ENCODE peak calls at places on chromosome 15, in five cellular contexts. G is AG04449; M is T-helper 9 cell; C is NCI-H2081; B is activated naive CD4-positive, alpha-beta T cell. Z is an unnamed sample.

GRCh38 chr15:64763021-64763420 is 12.4 kb downstream of the RBPMS2 start:
- DNase-seq in C (no peak), B (no peak), G (no peak), M (no peak), Z (no peak)

GRCh38 chr15:60720084-60720483 is 241.1 kb upstream of the ICE2 start:
- DNase-seq in C (no peak), B (no peak), G (no peak), M (no peak), Z (no peak)

GRCh38 chr15:65213241-65213640 is 2.0 kb upstream of the CILP start:
- DNase-seq in G (no peak), M (no peak), C (no peak), B (no peak), Z (no peak)

GRCh38 chr15:48702569-48703239 is 57.2 kb upstream of the FBN1 start:
- DNase-seq in M (no peak), G (no peak), C (no peak), B (no peak), Z (no peak)

GRCh38 chr15:72813345-72814004 is 29.9 kb upstream of the ADPGK start:
- DNase-seq in C (no peak), G (no peak), B (no peak), M (no peak), Z (no peak)

GRCh38 chr15:90188914-90189748 is 12.0 kb upstream of the SEMA4B start:
- DNase-seq in M (no peak), B (no peak), C (no peak), G (no peak), Z (no peak)

GRCh38 chr15:89088605-89089315 is 504 bp downstream of the ABHD2 start:
- DNase-seq in G (no peak), B (peak; percentile 13), C (no peak), M (peak; percentile 6), Z (no peak)

GRCh38 chr15:39499701-39500100 is 81.2 kb upstream of the THBS1 start:
- DNase-seq in C (no peak), M (no peak), G (no peak), B (no peak), Z (no peak)

GRCh38 chr15:39574416-39574815 is 6.5 kb upstream of the THBS1 start:
- DNase-seq in G (no peak), C (no peak), M (no peak), B (no peak), Z (no peak)

GRCh38 chr15:99925661-99926461 is 192.6 kb upstream of the LYSMD4 start:
- DNase-seq in C (peak; percentile 39), G (no peak), M (peak; percentile 71), B (peak; percentile 35), Z (no peak)

GRCh38 chr15:87604857-87605446 is 651.6 kb downstream of the NTRK3 start:
- DNase-seq in B (no peak), C (no peak), M (no peak), G (no peak), Z (no peak)

GRCh38 chr15:90232196-90232595 is 1.5 kb downstream of the CIB1 start:
- DNase-seq in C (no peak), B (no peak), M (no peak), G (no peak), Z (no peak)

GRCh38 chr15:33171202-33171601 is 23.3 kb downstream of the FMN1 start:
- DNase-seq in B (no peak), G (no peak), C (no peak), M (no peak), Z (no peak)

GRCh38 chr15:40233727-40234577 is 4.9 kb upstream of the PAK6 start:
- DNase-seq in B (no peak), G (no peak), C (no peak), M (no peak), Z (no peak)

GRCh38 chr15:40685376-40685775 is 9.6 kb upstream of the RAD51 start:
- DNase-seq in G (no peak), M (no peak), C (no peak), B (no peak), Z (no peak)

GRCh38 chr15:31328999-31329639 is 2.5 kb downstream of the KLF13 start:
- DNase-seq in C (no peak), G (no peak), M (no peak), B (no peak), Z (no peak)

GRCh38 chr15:100731259-100732156 is 129.1 kb downstream of the ASB7 start:
- DNase-seq in B (no peak), C (no peak), G (no peak), M (no peak), Z (no peak)

GRCh38 chr15:28955160-28955502 is 69.4 kb downstream of the APBA2 start:
- DNase-seq in C (peak; percentile 47), M (no peak), B (no peak), G (peak; percentile 44), Z (no peak)

GRCh38 chr15:99399612-99400011 is 148.3 kb downstream of the LRRC28 start:
- DNase-seq in B (no peak), M (no peak), G (no peak), C (no peak), Z (no peak)

GRCh38 chr15:74788716-74789151 is 6.9 kb downstream of the CSK start:
- DNase-seq in B (no peak), C (no peak), G (no peak), M (peak; percentile 56), Z (no peak)

GRCh38 chr15:38605744-38606143 is 41.1 kb upstream of the RASGRP1 start:
- DNase-seq in M (no peak), B (no peak), C (no peak), G (no peak), Z (no peak)

GRCh38 chr15:72472907-72473669 is 1.0 kb upstream of the ARIH1 start:
- DNase-seq in C (no peak), M (no peak), B (no peak), G (no peak), Z (no peak)

GRCh38 chr15:45522179-45522930 is at the start of gene SLC30A4:
- DNase-seq in B (peak; percentile 18), G (no peak), M (peak; percentile 51), C (peak; percentile 40), Z (no peak)

GRCh38 chr15:45729146-45729545 is 94.3 kb downstream of the SQOR start:
- DNase-seq in C (no peak), M (no peak), B (no peak), G (no peak), Z (no peak)

GRCh38 chr15:91988071-91988470 is 134.6 kb downstream of the SLCO3A1 start:
- DNase-seq in G (no peak), C (no peak), M (no peak), B (no peak), Z (no peak)

GRCh38 chr15:63420333-63420741 is 38.7 kb upstream of the CA12 start:
- DNase-seq in G (no peak), B (no peak), M (no peak), C (no peak), Z (no peak)

GRCh38 chr15:60964527-60964926 is 264.6 kb downstream of the RORA start:
- DNase-seq in M (no peak), G (no peak), C (no peak), B (no peak), Z (no peak)

GRCh38 chr15:39497759-39498565 is 82.9 kb upstream of the THBS1 start:
- DNase-seq in G (no peak), C (no peak), M (no peak), B (no peak), Z (no peak)

GRCh38 chr15:63348392-63348791 is 33.3 kb downstream of the CA12 start:
- DNase-seq in C (peak; percentile 44), M (no peak), G (no peak), B (no peak), Z (no peak)

GRCh38 chr15:49627407-49627877 is 6.6 kb downstream of the DTWD1 start:
- DNase-seq in M (no peak), G (peak; percentile 80), B (no peak), C (no peak), Z (no peak)

GRCh38 chr15:68672781-68673205 is 94.0 kb downstream of the CORO2B start:
- DNase-seq in B (no peak), G (no peak), M (no peak), C (no peak), Z (no peak)

GRCh38 chr15:75307778-75308390 is 25.2 kb downstream of the GOLGA6D start:
- DNase-seq in M (no peak), C (no peak), G (no peak), B (no peak), Z (no peak)

GRCh38 chr15:32222716-32223115 is 180.4 kb downstream of the GOLGA8K start:
- DNase-seq in M (no peak), B (no peak), C (no peak), G (no peak), Z (no peak)

GRCh38 chr15:22933641-22934061 is 46.5 kb downstream of the CYFIP1 start:
- DNase-seq in C (peak; percentile 81), M (no peak), G (no peak), B (no peak), Z (no peak)

GRCh38 chr15:74989527-74989926 is 5.8 kb upstream of the SCAMP5 start:
- DNase-seq in B (no peak), C (no peak), M (no peak), G (no peak), Z (no peak)

GRCh38 chr15:58043192-58043903 is 22.2 kb downstream of the ALDH1A2 start:
- DNase-seq in C (peak; percentile 30), M (no peak), G (no peak), B (no peak), Z (no peak)

GRCh38 chr15:29090617-29091466 is 178.8 kb downstream of the NSMCE3 start:
- DNase-seq in G (no peak), M (peak; percentile 26), C (peak; percentile 8), B (peak; percentile 11), Z (peak; percentile 36)

GRCh38 chr15:78247895-78248294 is 13.5 kb upstream of the ACSBG1 start:
- DNase-seq in B (no peak), G (no peak), C (no peak), M (no peak), Z (no peak)

GRCh38 chr15:47027322-47027946 is 689.9 kb upstream of the SEMA6D start:
- DNase-seq in G (no peak), C (peak; percentile 18), B (no peak), M (no peak), Z (no peak)